ENCODE peak calls at places on chromosomes 16 and 17, in six cellular contexts. One of them, this sample, is unnamed.

GRCh38 chr16:21618261-21618660 is 18.9 kb downstream of the METTL9 start:
- DNase-seq in adrenal gland: no peak
- DNase-seq in PC-9: no peak
- DNase-seq in bronchial epithelial cell: no peak
- DNase-seq in cardiac muscle cell: no peak
- DNase-seq in stomach: no peak
- DNase-seq in this sample: no peak

GRCh38 chr16:76268824-76269223 is 8.4 kb upstream of the CNTNAP4 start:
- DNase-seq in PC-9: no peak
- DNase-seq in bronchial epithelial cell: peak
- DNase-seq in adrenal gland: no peak
- DNase-seq in cardiac muscle cell: no peak
- DNase-seq in stomach: no peak
- DNase-seq in this sample: no peak

GRCh38 chr16:30439720-30440348 is 5.8 kb downstream of the SEPHS2 start:
- DNase-seq in adrenal gland: no peak
- DNase-seq in cardiac muscle cell: no peak
- DNase-seq in PC-9: no peak
- DNase-seq in stomach: no peak
- DNase-seq in bronchial epithelial cell: no peak
- DNase-seq in this sample: no peak

GRCh38 chr16:3640632-3641501 is 13.6 kb upstream of the DNASE1 start:
- DNase-seq in cardiac muscle cell: no peak
- DNase-seq in bronchial epithelial cell: no peak
- DNase-seq in stomach: no peak
- DNase-seq in PC-9: no peak
- DNase-seq in adrenal gland: no peak
- DNase-seq in this sample: no peak

GRCh38 chr17:63332286-63332685 is 113.8 kb downstream of the CYB561 start:
- DNase-seq in cardiac muscle cell: no peak
- DNase-seq in bronchial epithelial cell: no peak
- DNase-seq in PC-9: no peak
- DNase-seq in adrenal gland: no peak
- DNase-seq in stomach: no peak
- DNase-seq in this sample: no peak

GRCh38 chr16:64590516-64590915 is 531.3 kb downstream of the CDH11 start:
- DNase-seq in adrenal gland: no peak
- DNase-seq in bronchial epithelial cell: peak
- DNase-seq in PC-9: no peak
- DNase-seq in stomach: no peak
- DNase-seq in cardiac muscle cell: no peak
- DNase-seq in this sample: no peak

GRCh38 chr17:76867578-76868175 is 527 bp upstream of the MGAT5B start:
- DNase-seq in cardiac muscle cell: no peak
- DNase-seq in adrenal gland: peak
- DNase-seq in stomach: no peak
- DNase-seq in bronchial epithelial cell: peak
- DNase-seq in PC-9: no peak
- DNase-seq in this sample: no peak

GRCh38 chr16:65384441-65384840 is 262.6 kb upstream of the CDH11 start:
- DNase-seq in stomach: no peak
- DNase-seq in PC-9: no peak
- DNase-seq in adrenal gland: no peak
- DNase-seq in bronchial epithelial cell: no peak
- DNase-seq in cardiac muscle cell: no peak
- DNase-seq in this sample: no peak

GRCh38 chr17:29112780-29113295 is 67.4 kb downstream of the MYO18A start:
- DNase-seq in adrenal gland: peak
- DNase-seq in bronchial epithelial cell: no peak
- DNase-seq in stomach: peak
- DNase-seq in PC-9: no peak
- DNase-seq in cardiac muscle cell: no peak
- DNase-seq in this sample: peak

GRCh38 chr17:20242271-20242670 is 225.1 kb downstream of the LGALS9B start:
- DNase-seq in stomach: no peak
- DNase-seq in bronchial epithelial cell: no peak
- DNase-seq in PC-9: no peak
- DNase-seq in cardiac muscle cell: no peak
- DNase-seq in adrenal gland: no peak
- DNase-seq in this sample: no peak

GRCh38 chr17:61324540-61324868 is 75.1 kb upstream of the TBX2 start:
- DNase-seq in adrenal gland: peak
- DNase-seq in PC-9: no peak
- DNase-seq in bronchial epithelial cell: no peak
- DNase-seq in cardiac muscle cell: no peak
- DNase-seq in stomach: no peak
- DNase-seq in this sample: no peak

GRCh38 chr16:12767897-12768296 is 35.8 kb downstream of the CPPED1 start:
- DNase-seq in cardiac muscle cell: no peak
- DNase-seq in bronchial epithelial cell: no peak
- DNase-seq in stomach: no peak
- DNase-seq in PC-9: no peak
- DNase-seq in adrenal gland: no peak
- DNase-seq in this sample: no peak

GRCh38 chr16:71837150-71837549 is 8.6 kb upstream of the ATXN1L start:
- DNase-seq in PC-9: no peak
- DNase-seq in bronchial epithelial cell: no peak
- DNase-seq in cardiac muscle cell: no peak
- DNase-seq in stomach: no peak
- DNase-seq in adrenal gland: no peak
- DNase-seq in this sample: no peak

GRCh38 chr16:50313596-50314483 is 47.5 kb downstream of the ADCY7 start:
- DNase-seq in PC-9: no peak
- DNase-seq in bronchial epithelial cell: no peak
- DNase-seq in cardiac muscle cell: no peak
- DNase-seq in stomach: peak
- DNase-seq in adrenal gland: peak
- DNase-seq in this sample: peak

GRCh38 chr16:8874388-8874787 is 5.6 kb upstream of the CARHSP1 start:
- DNase-seq in PC-9: no peak
- DNase-seq in bronchial epithelial cell: no peak
- DNase-seq in cardiac muscle cell: no peak
- DNase-seq in stomach: no peak
- DNase-seq in adrenal gland: no peak
- DNase-seq in this sample: no peak

GRCh38 chr17:347309-347708 is 5.3 kb downstream of the RPH3AL start:
- DNase-seq in stomach: no peak
- DNase-seq in adrenal gland: no peak
- DNase-seq in PC-9: no peak
- DNase-seq in cardiac muscle cell: no peak
- DNase-seq in bronchial epithelial cell: no peak
- DNase-seq in this sample: peak

GRCh38 chr17:3710951-3711383 is 12.7 kb upstream of the HASPIN start:
- DNase-seq in PC-9: peak
- DNase-seq in bronchial epithelial cell: peak
- DNase-seq in adrenal gland: no peak
- DNase-seq in cardiac muscle cell: no peak
- DNase-seq in stomach: no peak
- DNase-seq in this sample: no peak

GRCh38 chr17:77470800-77471733 is 330.3 kb downstream of the SEC14L1 start:
- DNase-seq in PC-9: no peak
- DNase-seq in stomach: no peak
- DNase-seq in cardiac muscle cell: peak
- DNase-seq in bronchial epithelial cell: peak
- DNase-seq in adrenal gland: peak
- DNase-seq in this sample: peak

DNA sequence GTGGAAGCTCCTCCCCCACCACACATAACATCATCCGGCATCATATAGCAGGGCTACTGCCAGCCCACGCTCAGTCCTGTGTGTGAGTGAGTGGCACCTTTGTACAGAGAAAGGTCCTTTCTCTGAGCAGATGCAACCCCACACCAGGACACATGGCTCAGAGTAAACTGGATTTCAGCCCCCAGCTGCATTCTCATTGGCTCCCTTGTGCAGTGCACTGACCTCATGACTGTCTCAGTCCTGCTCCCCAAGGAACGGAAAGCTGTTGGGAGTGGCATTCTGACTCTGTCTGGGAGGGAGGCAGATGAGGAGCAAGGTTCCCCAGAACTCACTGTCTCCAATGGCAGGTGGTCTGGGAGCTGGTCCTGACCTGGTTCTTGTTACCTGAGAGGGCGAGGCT is 244.1 kb downstream of the PHKB start:
- DNase-seq in stomach: no peak
- DNase-seq in cardiac muscle cell: no peak
- DNase-seq in adrenal gland: no peak
- DNase-seq in bronchial epithelial cell: no peak
- DNase-seq in PC-9: no peak
- DNase-seq in this sample: no peak
- H3K4me3 ChIP-seq in stomach: no peak
- H3K4me3 ChIP-seq in cardiac muscle cell: no peak
- H3K4me3 ChIP-seq in adrenal gland: no peak
- H3K4me3 ChIP-seq in bronchial epithelial cell: no peak
- H3K4me3 ChIP-seq in PC-9: no peak
- H3K4me3 ChIP-seq in this sample: no peak

GRCh38 chr17:79592641-79593040 is 18.2 kb downstream of the RBFOX3 start:
- DNase-seq in PC-9: no peak
- DNase-seq in adrenal gland: no peak
- DNase-seq in stomach: no peak
- DNase-seq in bronchial epithelial cell: no peak
- DNase-seq in cardiac muscle cell: no peak
- DNase-seq in this sample: no peak
- TF ChIP-seq CTCF in PC-9: no peak
- TF ChIP-seq CTCF in adrenal gland: no peak
- TF ChIP-seq CTCF in stomach: no peak
- TF ChIP-seq CTCF in bronchial epithelial cell: no peak
- TF ChIP-seq CTCF in cardiac muscle cell: no peak
- TF ChIP-seq CTCF in this sample: no peak

GRCh38 chr17:16072031-16072430 is 72.4 kb downstream of the TTC19 start:
- DNase-seq in PC-9: no peak
- DNase-seq in bronchial epithelial cell: no peak
- DNase-seq in stomach: no peak
- DNase-seq in cardiac muscle cell: no peak
- DNase-seq in adrenal gland: no peak
- DNase-seq in this sample: no peak
- H3K4me3 ChIP-seq in PC-9: no peak
- H3K4me3 ChIP-seq in bronchial epithelial cell: no peak
- H3K4me3 ChIP-seq in stomach: no peak
- H3K4me3 ChIP-seq in cardiac muscle cell: no peak
- H3K4me3 ChIP-seq in adrenal gland: no peak
- H3K4me3 ChIP-seq in this sample: no peak

DNA sequence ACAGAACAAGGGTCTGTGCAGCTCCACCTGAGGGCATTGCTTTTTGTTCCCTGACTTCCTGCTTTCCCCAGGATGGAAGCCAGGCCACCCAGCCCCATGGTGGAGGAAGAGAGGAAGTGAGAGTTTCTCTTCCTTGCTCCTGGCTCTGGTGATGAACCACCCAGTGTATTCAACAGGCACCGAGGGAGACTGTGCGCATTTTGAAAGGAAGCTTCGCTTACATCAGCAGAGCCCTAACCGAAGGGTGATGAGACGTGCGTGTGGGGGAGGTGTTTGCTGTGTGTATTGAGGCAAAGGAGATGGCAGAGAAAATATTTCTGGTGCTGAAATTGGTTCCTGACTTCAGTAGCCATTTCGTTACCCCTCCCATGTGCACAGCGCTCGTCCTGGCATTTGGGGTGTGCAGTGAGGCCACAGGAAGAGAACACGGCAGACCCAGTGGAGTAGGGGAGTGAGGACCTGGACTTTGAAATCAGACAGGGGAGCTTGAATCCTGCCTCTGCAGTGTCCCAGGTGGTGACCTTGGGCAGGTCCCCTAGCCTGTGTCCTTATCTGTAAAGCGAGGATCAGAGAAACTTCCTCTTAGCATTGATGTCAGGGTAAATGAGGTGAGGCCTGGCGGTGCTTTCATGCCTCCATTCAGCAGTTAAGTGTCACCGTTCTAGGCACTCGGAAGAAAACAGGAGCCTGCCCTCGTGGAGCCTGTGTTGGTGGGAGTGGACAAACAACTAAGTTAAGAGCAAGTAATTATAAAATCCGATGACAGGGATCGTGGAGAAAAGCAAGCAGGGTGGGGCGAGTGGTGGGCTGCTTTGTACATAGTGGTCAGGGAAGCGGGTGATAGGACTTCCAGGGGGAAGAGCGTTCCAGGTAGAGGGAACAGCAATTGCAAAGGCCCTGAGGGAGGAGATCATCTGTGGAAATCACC is 7.4 kb downstream of the CMIP start:
- DNase-seq in adrenal gland: peak
- DNase-seq in cardiac muscle cell: no peak
- DNase-seq in bronchial epithelial cell: no peak
- DNase-seq in stomach: no peak
- DNase-seq in PC-9: no peak
- DNase-seq in this sample: no peak
- TF ChIP-seq CTCF in adrenal gland: no peak
- TF ChIP-seq CTCF in cardiac muscle cell: no peak
- TF ChIP-seq CTCF in bronchial epithelial cell: no peak
- TF ChIP-seq CTCF in stomach: no peak
- TF ChIP-seq CTCF in PC-9: no peak
- TF ChIP-seq CTCF in this sample: no peak